ENCODE peak calls at places on chromosomes 5 and 9, in seven cellular contexts. T is GM23338, E is pancreas, A is ascending aorta, C is spleen, W is lung, R is endothelial cell. Y is an unnamed sample.

GRCh38 chr9:20135119-20135697 is 346.4 kb upstream of the SLC24A2 start:
- DNase-seq in E (no peak), A (no peak), C (no peak), R (no peak), W (no peak), T (no peak), Y (no peak)

GRCh38 chr5:5523066-5523505 is 100.6 kb downstream of the ICE1 start:
- DNase-seq in C (no peak), W (no peak), T (peak; percentile 34), A (no peak), R (no peak), E (no peak), Y (no peak)

GRCh38 chr9:114099523-114100270 is 605 bp upstream of the KIF12 start:
- DNase-seq in W (no peak), A (no peak), E (no peak), T (no peak), R (no peak), C (peak; percentile 47), Y (no peak)

GRCh38 chr5:57940236-57940635 is 457.6 kb upstream of the ACTBL2 start:
- DNase-seq in C (no peak), E (no peak), W (no peak), T (no peak), R (no peak), A (no peak), Y (no peak)

GRCh38 chr9:134442486-134443168 is 116.4 kb downstream of the RXRA start:
- DNase-seq in W (no peak), E (no peak), C (no peak), R (no peak), T (no peak), A (no peak), Y (no peak)

GRCh38 chr5:55406292-55406691 is 98.5 kb downstream of the MTREX start:
- DNase-seq in A (no peak), C (no peak), T (peak; percentile 11), W (no peak), R (no peak), E (no peak), Y (no peak)

GRCh38 chr5:32810812-32811211 is 99.7 kb downstream of the NPR3 start:
- DNase-seq in T (no peak), R (no peak), C (no peak), W (no peak), A (no peak), E (no peak), Y (no peak)

GRCh38 chr5:15463231-15463630 is 36.7 kb upstream of the FBXL7 start:
- DNase-seq in R (no peak), C (no peak), T (peak; percentile 73), W (no peak), A (no peak), E (no peak), Y (no peak)

GRCh38 chr5:169426674-169427250 is 125.8 kb upstream of the SLIT3 start:
- DNase-seq in T (peak; percentile 67), A (no peak), C (no peak), E (no peak), R (no peak), W (no peak), Y (no peak)

GRCh38 chr5:17370651-17371050 is 127.4 kb upstream of the TAF11L2 start:
- DNase-seq in R (no peak), W (no peak), E (no peak), A (no peak), T (no peak), C (no peak), Y (no peak)

GRCh38 chr9:134623408-134624066 is 18.1 kb upstream of the COL5A1 start:
- DNase-seq in A (no peak), C (peak; percentile 42), R (no peak), E (no peak), T (no peak), W (no peak), Y (no peak)

GRCh38 chr9:137452761-137453642 is 6.1 kb downstream of the NSMF start:
- DNase-seq in A (peak; percentile 8), W (no peak), C (peak; percentile 90), R (peak; percentile 15), E (peak; percentile 48), T (no peak), Y (no peak)

GRCh38 chr5:77066823-77067442 is 20.2 kb downstream of the ZBED3 start:
- DNase-seq in A (no peak), R (no peak), T (no peak), E (no peak), W (no peak), C (no peak), Y (no peak)

GRCh38 chr9:27142299-27142930 is 33.4 kb downstream of the TEK start:
- DNase-seq in A (no peak), W (no peak), C (no peak), E (no peak), T (no peak), R (no peak), Y (no peak)

GRCh38 chr5:74538206-74538661 is 102.3 kb downstream of the ENC1 start:
- DNase-seq in A (peak; percentile 12), R (peak; percentile 17), W (peak; percentile 61), C (peak; percentile 74), E (peak; percentile 33), T (no peak), Y (no peak)

GRCh38 chr5:164188733-164189148 is 683.3 kb downstream of the MAT2B start:
- DNase-seq in R (no peak), A (no peak), E (no peak), C (no peak), T (no peak), W (no peak), Y (no peak)

GRCh38 chr5:160231789-160232342 is 2.6 kb downstream of the FABP6 start:
- DNase-seq in C (no peak), E (no peak), W (no peak), T (no peak), R (no peak), A (no peak), Y (no peak)

GRCh38 chr9:121510766-121511555 is 11.3 kb upstream of the GGTA1 start:
- DNase-seq in W (no peak), T (no peak), E (no peak), C (peak; percentile 85), R (no peak), A (no peak), Y (no peak)

GRCh38 chr5:128121679-128122078 is 38.1 kb downstream of the SLC12A2 start:
- DNase-seq in A (no peak), W (no peak), T (no peak), R (no peak), E (no peak), C (no peak), Y (no peak)

GRCh38 chr9:121360975-121361374 is 9.1 kb downstream of the STOM start:
- DNase-seq in A (no peak), R (no peak), C (no peak), T (no peak), W (no peak), E (no peak), Y (no peak)

GRCh38 chr5:68680376-68680775 is 413.4 kb upstream of the SLC30A5 start:
- DNase-seq in W (no peak), T (no peak), E (no peak), R (no peak), A (no peak), C (no peak), Y (no peak)

GRCh38 chr5:142386151-142387021 is 61.6 kb upstream of the SPRY4 start:
- DNase-seq in C (no peak), T (peak; percentile 39), E (no peak), A (no peak), W (peak; percentile 69), R (no peak), Y (no peak)

GRCh38 chr5:132281856-132282614 is 12.2 kb upstream of the SLC22A4 start:
- DNase-seq in E (no peak), C (no peak), W (no peak), T (no peak), R (no peak), A (no peak), Y (no peak)

DNA sequence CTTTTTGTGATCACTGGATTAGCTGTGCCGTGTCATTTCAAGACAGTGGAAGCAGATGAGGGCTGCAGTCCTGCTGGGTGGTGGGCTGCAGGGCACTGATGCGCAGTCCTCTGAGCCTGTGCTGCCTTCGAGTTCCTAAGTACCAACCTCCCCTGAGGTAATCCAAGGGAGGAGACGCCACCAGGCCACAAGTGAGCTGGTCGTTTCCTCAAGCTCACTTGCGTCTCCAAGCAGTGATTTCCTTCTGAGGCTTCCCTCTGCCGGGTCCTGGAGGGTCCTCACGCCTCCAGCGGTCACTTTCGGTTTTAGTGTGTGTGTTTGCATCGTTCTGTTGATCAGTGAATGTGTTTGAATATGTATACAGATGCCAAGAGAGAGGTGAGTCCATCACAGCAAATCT is 115.7 kb downstream of the TRIO start:
- DNase-seq in T (peak; percentile 89), A (no peak), W (no peak), E (no peak), R (peak; percentile 51), C (no peak), Y (no peak)
- TF ChIP-seq CTCF in T (peak; percentile 53), A (no peak), W (no peak), E (no peak), R (no peak), C (no peak), Y (no peak)

GRCh38 chr9:92746567-92747458 is 17.8 kb downstream of the BICD2 start:
- DNase-seq in R (no peak), T (no peak), E (no peak), A (no peak), C (peak; percentile 51), W (no peak), Y (no peak)

GRCh38 chr9:92749934-92750315 is 14.7 kb downstream of the BICD2 start:
- DNase-seq in A (no peak), E (no peak), T (no peak), R (no peak), W (no peak), C (no peak), Y (no peak)

GRCh38 chr9:92747459-92748232 is 17.0 kb downstream of the BICD2 start:
- DNase-seq in C (peak; percentile 62), T (no peak), W (no peak), E (no peak), R (no peak), A (no peak), Y (no peak)

GRCh38 chr9:92748233-92748497 is 16.5 kb downstream of the BICD2 start:
- DNase-seq in A (no peak), T (no peak), W (no peak), R (no peak), C (no peak), E (no peak), Y (no peak)

GRCh38 chr9:92749071-92749933 is 15.3 kb downstream of the BICD2 start:
- DNase-seq in T (no peak), C (peak; percentile 56), A (no peak), W (no peak), R (no peak), E (no peak), Y (no peak)
- TF ChIP-seq CTCF in T (no peak), C (no peak), A (no peak), W (no peak), R (no peak), E (no peak), Y (no peak)

GRCh38 chr5:43204958-43205357 is 12.9 kb downstream of the NIM1K start:
- DNase-seq in A (no peak), W (no peak), T (no peak), E (no peak), R (no peak), C (no peak), Y (no peak)
- TF ChIP-seq CTCF in A (no peak), W (no peak), T (no peak), E (no peak), R (no peak), C (no peak), Y (no peak)

DNA sequence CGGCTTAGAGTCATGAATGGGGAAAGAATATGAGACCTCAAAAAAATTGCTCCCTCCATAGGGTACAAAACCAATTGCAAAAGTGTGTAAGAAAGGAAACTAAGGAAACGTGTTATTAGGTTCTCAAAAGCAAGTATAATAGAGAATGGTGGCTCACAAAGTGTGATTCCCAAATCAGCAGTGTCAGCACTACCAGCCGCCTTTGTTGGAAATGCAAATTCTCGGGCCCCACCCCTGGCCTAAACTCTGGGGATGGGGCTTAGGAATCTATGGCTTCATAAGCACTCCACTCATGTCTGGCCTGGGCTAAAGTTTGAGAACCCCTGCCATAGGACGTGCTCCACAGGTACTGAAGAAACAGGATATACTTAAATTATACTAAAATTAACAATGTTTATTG is 1.6 kb upstream of the CCDC69 start:
- DNase-seq in E (no peak), A (no peak), W (no peak), T (peak; percentile 51), R (no peak), C (no peak), Y (no peak)
- TF ChIP-seq CTCF in E (no peak), A (no peak), W (no peak), T (no peak), R (no peak), C (no peak), Y (no peak)